ENCODE peak calls at places on chromosomes 12 and 14, in ten cellular contexts. One of them, this sample, is unnamed.

GRCh38 chr14:86532219-86532618 is 1002.3 kb downstream of the FLRT2 start:
- DNase-seq in pancreas: no peak
- DNase-seq in breast epithelium: no peak
- DNase-seq in PC-3: peak; percentile 49
- DNase-seq in mesendoderm: no peak
- DNase-seq in endodermal cell: no peak
- DNase-seq in NT2/D1: no peak
- DNase-seq in cardiac muscle cell: no peak
- DNase-seq in AG04450: no peak
- DNase-seq in stomach: peak; percentile 56
- DNase-seq in this sample: no peak

GRCh38 chr12:54051081-54051912 is 2.3 kb upstream of the HOXC4 start:
- DNase-seq in pancreas: no peak
- DNase-seq in PC-3: no peak
- DNase-seq in AG04450: no peak
- DNase-seq in mesendoderm: no peak
- DNase-seq in cardiac muscle cell: no peak
- DNase-seq in NT2/D1: no peak
- DNase-seq in endodermal cell: peak; percentile 65
- DNase-seq in breast epithelium: no peak
- DNase-seq in stomach: no peak
- DNase-seq in this sample: no peak

GRCh38 chr12:79983492-79983891 is 48.6 kb upstream of the PPP1R12A start:
- DNase-seq in NT2/D1: no peak
- DNase-seq in cardiac muscle cell: no peak
- DNase-seq in stomach: no peak
- DNase-seq in mesendoderm: no peak
- DNase-seq in AG04450: peak; percentile 16
- DNase-seq in pancreas: no peak
- DNase-seq in breast epithelium: no peak
- DNase-seq in endodermal cell: no peak
- DNase-seq in PC-3: peak; percentile 97
- DNase-seq in this sample: no peak

GRCh38 chr14:32534145-32534544 is 205.0 kb downstream of the AKAP6 start:
- DNase-seq in pancreas: no peak
- DNase-seq in NT2/D1: no peak
- DNase-seq in AG04450: no peak
- DNase-seq in breast epithelium: no peak
- DNase-seq in mesendoderm: no peak
- DNase-seq in stomach: no peak
- DNase-seq in cardiac muscle cell: no peak
- DNase-seq in PC-3: no peak
- DNase-seq in endodermal cell: no peak
- DNase-seq in this sample: no peak

GRCh38 chr12:57715786-57716185 is 21.9 kb downstream of the OS9 start:
- DNase-seq in breast epithelium: no peak
- DNase-seq in cardiac muscle cell: no peak
- DNase-seq in AG04450: no peak
- DNase-seq in pancreas: no peak
- DNase-seq in stomach: no peak
- DNase-seq in PC-3: no peak
- DNase-seq in NT2/D1: no peak
- DNase-seq in endodermal cell: no peak
- DNase-seq in mesendoderm: no peak
- DNase-seq in this sample: no peak

GRCh38 chr14:55458800-55459577 is 18.6 kb upstream of the TBPL2 start:
- DNase-seq in mesendoderm: no peak
- DNase-seq in cardiac muscle cell: no peak
- DNase-seq in breast epithelium: no peak
- DNase-seq in NT2/D1: no peak
- DNase-seq in pancreas: no peak
- DNase-seq in PC-3: peak; percentile 97
- DNase-seq in stomach: no peak
- DNase-seq in endodermal cell: no peak
- DNase-seq in AG04450: no peak
- DNase-seq in this sample: no peak

GRCh38 chr12:113700943-113701342 is 229.3 kb upstream of the LHX5 start:
- DNase-seq in stomach: no peak
- DNase-seq in cardiac muscle cell: no peak
- DNase-seq in AG04450: no peak
- DNase-seq in endodermal cell: peak; percentile 91
- DNase-seq in mesendoderm: peak; percentile 89
- DNase-seq in pancreas: no peak
- DNase-seq in breast epithelium: no peak
- DNase-seq in PC-3: peak; percentile 66
- DNase-seq in NT2/D1: peak; percentile 54
- DNase-seq in this sample: no peak

GRCh38 chr14:99671230-99672224 is 12.6 kb upstream of the CYP46A1 start:
- DNase-seq in AG04450: no peak
- DNase-seq in cardiac muscle cell: no peak
- DNase-seq in endodermal cell: no peak
- DNase-seq in NT2/D1: no peak
- DNase-seq in mesendoderm: peak; percentile 61
- DNase-seq in pancreas: no peak
- DNase-seq in breast epithelium: no peak
- DNase-seq in stomach: no peak
- DNase-seq in PC-3: no peak
- DNase-seq in this sample: no peak

GRCh38 chr14:36658091-36659009 is 3.3 kb upstream of the PAX9 start:
- DNase-seq in pancreas: peak; percentile 67
- DNase-seq in PC-3: no peak
- DNase-seq in NT2/D1: no peak
- DNase-seq in cardiac muscle cell: no peak
- DNase-seq in mesendoderm: no peak
- DNase-seq in stomach: no peak
- DNase-seq in breast epithelium: no peak
- DNase-seq in AG04450: no peak
- DNase-seq in endodermal cell: peak; percentile 73
- DNase-seq in this sample: no peak
- H3K27me3 ChIP-seq in pancreas: peaks cover 12% of the 10 kb centered on the region
- H3K27me3 ChIP-seq in PC-3: no peaks in the 10 kb centered on the region
- H3K27me3 ChIP-seq in NT2/D1: peaks cover 95% of the 10 kb centered on the region
- H3K27me3 ChIP-seq in cardiac muscle cell: peaks cover 100% of the 10 kb centered on the region
- H3K27me3 ChIP-seq in mesendoderm: peaks cover 79% of the 10 kb centered on the region
- H3K27me3 ChIP-seq in stomach: peaks cover 100% of the 10 kb centered on the region
- H3K27me3 ChIP-seq in breast epithelium: peaks cover 100% of the 10 kb centered on the region
- H3K27me3 ChIP-seq in AG04450: peaks cover 98% of the 10 kb centered on the region
- H3K27me3 ChIP-seq in endodermal cell: peaks cover 100% of the 10 kb centered on the region
- H3K27me3 ChIP-seq in this sample: peaks cover 97% of the 10 kb centered on the region

GRCh38 chr14:104843442-104844305 is 21.4 kb upstream of the CEP170B start:
- DNase-seq in AG04450: no peak
- DNase-seq in pancreas: no peak
- DNase-seq in mesendoderm: peak; percentile 84
- DNase-seq in cardiac muscle cell: peak; percentile 74
- DNase-seq in endodermal cell: peak; percentile 87
- DNase-seq in PC-3: no peak
- DNase-seq in stomach: no peak
- DNase-seq in breast epithelium: peak; percentile 53
- DNase-seq in NT2/D1: no peak
- DNase-seq in this sample: no peak

GRCh38 chr14:104843006-104843405 is 22.1 kb upstream of the CEP170B start:
- DNase-seq in NT2/D1: no peak
- DNase-seq in AG04450: no peak
- DNase-seq in mesendoderm: no peak
- DNase-seq in endodermal cell: no peak
- DNase-seq in cardiac muscle cell: no peak
- DNase-seq in PC-3: no peak
- DNase-seq in pancreas: no peak
- DNase-seq in breast epithelium: peak; percentile 38
- DNase-seq in stomach: no peak
- DNase-seq in this sample: no peak

GRCh38 chr14:104845033-104845666 is 19.9 kb upstream of the CEP170B start:
- DNase-seq in PC-3: no peak
- DNase-seq in NT2/D1: no peak
- DNase-seq in stomach: no peak
- DNase-seq in breast epithelium: peak; percentile 34
- DNase-seq in mesendoderm: no peak
- DNase-seq in cardiac muscle cell: no peak
- DNase-seq in AG04450: no peak
- DNase-seq in endodermal cell: no peak
- DNase-seq in pancreas: no peak
- DNase-seq in this sample: no peak

GRCh38 chr14:104845834-104846441 is 19.1 kb upstream of the CEP170B start:
- DNase-seq in breast epithelium: peak; percentile 6
- DNase-seq in pancreas: no peak
- DNase-seq in endodermal cell: no peak
- DNase-seq in cardiac muscle cell: peak; percentile 68
- DNase-seq in AG04450: no peak
- DNase-seq in stomach: no peak
- DNase-seq in PC-3: no peak
- DNase-seq in mesendoderm: no peak
- DNase-seq in NT2/D1: no peak
- DNase-seq in this sample: no peak

DNA sequence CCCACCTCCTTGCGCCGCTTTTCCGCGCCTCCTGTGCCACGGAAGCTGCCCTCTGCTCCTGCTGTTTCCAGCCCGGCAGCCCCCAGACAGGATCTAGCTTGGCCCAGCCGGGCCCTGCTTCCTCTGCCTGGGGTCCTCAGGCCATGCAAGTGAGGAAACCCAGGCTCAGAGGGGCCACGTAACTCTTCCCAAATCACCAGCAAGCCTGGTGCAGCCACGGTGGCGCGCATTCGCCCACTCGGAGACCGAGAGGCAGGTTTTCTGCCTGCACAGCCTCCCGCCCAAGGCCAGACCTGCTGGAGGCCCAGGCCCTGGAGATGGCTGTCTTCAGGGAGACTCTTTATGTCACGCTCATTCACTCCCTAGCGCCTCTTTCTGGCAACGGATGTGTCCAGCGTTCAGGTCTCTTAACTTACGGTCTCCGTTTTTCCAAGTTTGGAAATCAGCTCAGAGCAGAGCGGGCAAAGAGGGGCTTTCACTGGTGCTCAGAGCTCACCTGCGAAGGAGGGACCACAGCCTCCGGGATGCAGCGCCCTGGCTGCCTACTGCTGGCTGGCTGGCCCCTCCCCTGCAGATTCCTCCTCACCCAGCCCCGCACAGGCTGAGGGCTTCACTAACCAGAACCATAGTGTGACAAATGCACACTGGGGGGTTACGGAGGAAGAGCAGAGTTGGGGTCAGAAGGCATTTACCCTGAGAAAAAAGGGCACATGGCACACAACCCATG is 20.6 kb upstream of the CEP170B start:
- DNase-seq in AG04450: no peak
- DNase-seq in cardiac muscle cell: no peak
- DNase-seq in endodermal cell: peak; percentile 83
- DNase-seq in PC-3: peak; percentile 28
- DNase-seq in NT2/D1: no peak
- DNase-seq in breast epithelium: peak; percentile 40
- DNase-seq in mesendoderm: peak; percentile 72
- DNase-seq in pancreas: no peak
- DNase-seq in stomach: no peak
- DNase-seq in this sample: no peak
- H3K27me3 ChIP-seq in AG04450: peaks cover 78% of the 10 kb centered on the region
- H3K27me3 ChIP-seq in cardiac muscle cell: peaks cover 45% of the 10 kb centered on the region
- H3K27me3 ChIP-seq in endodermal cell: peaks cover 17% of the 10 kb centered on the region
- H3K27me3 ChIP-seq in PC-3: peaks cover 32% of the 10 kb centered on the region
- H3K27me3 ChIP-seq in NT2/D1: peaks cover 59% of the 10 kb centered on the region
- H3K27me3 ChIP-seq in breast epithelium: peaks cover 17% of the 10 kb centered on the region
- H3K27me3 ChIP-seq in mesendoderm: no peaks in the 10 kb centered on the region
- H3K27me3 ChIP-seq in pancreas: no peaks in the 10 kb centered on the region
- H3K27me3 ChIP-seq in stomach: peaks cover 82% of the 10 kb centered on the region
- H3K27me3 ChIP-seq in this sample: peaks cover 36% of the 10 kb centered on the region

GRCh38 chr14:95980402-95980801 is 58.8 kb upstream of the C14orf132 start:
- DNase-seq in endodermal cell: peak; percentile 29
- DNase-seq in mesendoderm: peak; percentile 24
- DNase-seq in NT2/D1: no peak
- DNase-seq in breast epithelium: no peak
- DNase-seq in PC-3: no peak
- DNase-seq in stomach: no peak
- DNase-seq in AG04450: no peak
- DNase-seq in pancreas: no peak
- DNase-seq in cardiac muscle cell: no peak
- DNase-seq in this sample: no peak

GRCh38 chr14:95981939-95982338 is 57.2 kb upstream of the C14orf132 start:
- DNase-seq in pancreas: no peak
- DNase-seq in endodermal cell: peak; percentile 57
- DNase-seq in PC-3: no peak
- DNase-seq in cardiac muscle cell: peak; percentile 44
- DNase-seq in NT2/D1: no peak
- DNase-seq in mesendoderm: peak; percentile 31
- DNase-seq in stomach: no peak
- DNase-seq in breast epithelium: no peak
- DNase-seq in AG04450: no peak
- DNase-seq in this sample: no peak

GRCh38 chr14:95984206-95984605 is 55.0 kb upstream of the C14orf132 start:
- DNase-seq in AG04450: no peak
- DNase-seq in mesendoderm: no peak
- DNase-seq in pancreas: no peak
- DNase-seq in PC-3: no peak
- DNase-seq in breast epithelium: no peak
- DNase-seq in NT2/D1: no peak
- DNase-seq in endodermal cell: no peak
- DNase-seq in stomach: no peak
- DNase-seq in cardiac muscle cell: no peak
- DNase-seq in this sample: no peak

DNA sequence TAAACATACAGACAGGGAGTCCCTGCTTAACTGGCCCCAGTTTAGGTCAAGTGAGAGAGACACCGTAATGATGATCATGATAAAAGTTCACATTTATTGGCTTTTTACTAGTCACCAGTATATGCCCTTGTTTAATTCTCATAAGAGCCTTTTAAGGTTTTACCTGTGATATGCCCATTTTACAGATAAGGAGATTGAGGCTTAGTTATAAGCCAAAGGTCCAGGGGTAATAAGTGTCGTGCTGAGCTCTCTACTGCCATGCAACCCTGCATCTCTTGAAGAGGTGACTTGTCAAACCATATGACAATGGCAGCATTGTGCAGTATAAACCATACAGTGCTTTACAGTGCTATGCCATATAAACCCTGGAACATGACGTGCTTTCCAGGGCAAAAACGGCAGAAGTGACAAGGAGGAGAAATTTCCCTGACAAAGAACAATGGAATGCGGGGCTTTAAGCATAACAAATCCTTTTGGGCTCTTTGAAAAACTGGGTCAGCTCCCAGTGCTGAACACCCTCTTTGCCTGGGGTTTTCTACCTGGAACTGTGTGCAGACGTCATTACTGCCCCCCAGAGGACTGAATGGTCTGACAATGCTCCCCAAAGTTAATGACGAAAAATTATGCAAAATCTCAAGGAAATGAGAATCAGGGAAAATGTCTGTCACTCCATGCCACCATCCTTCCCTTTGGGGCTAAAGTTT is 59.7 kb upstream of the C14orf132 start:
- DNase-seq in endodermal cell: peak; percentile 76
- DNase-seq in cardiac muscle cell: peak; percentile 12
- DNase-seq in breast epithelium: no peak
- DNase-seq in PC-3: no peak
- DNase-seq in pancreas: no peak
- DNase-seq in NT2/D1: peak; percentile 75
- DNase-seq in stomach: no peak
- DNase-seq in mesendoderm: peak; percentile 87
- DNase-seq in AG04450: no peak
- DNase-seq in this sample: no peak
- H3K27me3 ChIP-seq in endodermal cell: peaks cover 25% of the 10 kb centered on the region
- H3K27me3 ChIP-seq in cardiac muscle cell: no peaks in the 10 kb centered on the region
- H3K27me3 ChIP-seq in breast epithelium: peaks cover 34% of the 10 kb centered on the region
- H3K27me3 ChIP-seq in PC-3: peaks cover 9% of the 10 kb centered on the region
- H3K27me3 ChIP-seq in pancreas: no peaks in the 10 kb centered on the region
- H3K27me3 ChIP-seq in NT2/D1: no peaks in the 10 kb centered on the region
- H3K27me3 ChIP-seq in stomach: peaks cover 38% of the 10 kb centered on the region
- H3K27me3 ChIP-seq in mesendoderm: no peaks in the 10 kb centered on the region
- H3K27me3 ChIP-seq in AG04450: peaks cover 3% of the 10 kb centered on the region
- H3K27me3 ChIP-seq in this sample: peaks cover 5% of the 10 kb centered on the region

DNA sequence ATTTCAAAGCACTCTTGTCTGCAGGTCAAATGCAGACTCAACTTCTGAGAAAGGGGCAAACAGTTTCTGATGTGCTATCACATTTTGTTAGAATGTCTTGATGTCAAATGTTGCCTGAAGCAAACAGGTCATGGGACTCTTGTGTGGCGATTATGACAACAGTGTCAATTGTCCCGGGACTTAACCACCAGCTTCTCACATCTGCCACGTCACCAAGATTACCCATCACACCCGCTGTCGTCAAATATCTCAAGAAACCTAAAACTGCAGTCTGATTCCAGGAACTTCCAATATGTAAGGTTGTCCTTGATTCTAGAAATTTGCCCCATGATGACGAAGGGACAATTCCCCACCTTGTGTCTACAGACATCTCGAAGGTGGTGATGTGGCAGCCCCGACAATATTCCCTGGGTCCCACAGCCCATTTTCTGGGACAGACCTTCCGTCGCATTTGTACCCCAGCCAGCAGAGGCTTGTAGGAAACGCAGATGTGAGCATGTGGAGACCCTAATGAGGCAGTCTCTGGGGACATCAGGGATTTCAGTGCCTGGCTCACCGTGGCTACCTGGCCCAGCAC is 21.3 kb downstream of the LRTM2 start:
- DNase-seq in AG04450: no peak
- DNase-seq in pancreas: no peak
- DNase-seq in PC-3: no peak
- DNase-seq in mesendoderm: no peak
- DNase-seq in cardiac muscle cell: no peak
- DNase-seq in NT2/D1: no peak
- DNase-seq in endodermal cell: no peak
- DNase-seq in stomach: no peak
- DNase-seq in breast epithelium: no peak
- DNase-seq in this sample: no peak
- H3K27me3 ChIP-seq in AG04450: peaks cover 63% of the 10 kb centered on the region
- H3K27me3 ChIP-seq in pancreas: no peaks in the 10 kb centered on the region
- H3K27me3 ChIP-seq in PC-3: peaks cover 30% of the 10 kb centered on the region
- H3K27me3 ChIP-seq in mesendoderm: no peaks in the 10 kb centered on the region
- H3K27me3 ChIP-seq in cardiac muscle cell: no peaks in the 10 kb centered on the region
- H3K27me3 ChIP-seq in NT2/D1: no peaks in the 10 kb centered on the region
- H3K27me3 ChIP-seq in endodermal cell: no peaks in the 10 kb centered on the region
- H3K27me3 ChIP-seq in stomach: peaks cover 41% of the 10 kb centered on the region
- H3K27me3 ChIP-seq in breast epithelium: peaks cover 29% of the 10 kb centered on the region
- H3K27me3 ChIP-seq in this sample: no peaks in the 10 kb centered on the region

This sample was measured in HL-60.